ENCODE peak calls at places on chromosomes 1 and 21, in nine cellular contexts. S, Z, K, B, C, P, N, A and T are unnamed samples.
A peak's percentile ranks its signal among the peaks of the same experiment; 100 is the strongest.

GRCh38 chr1:211527006-211527405 is 35.0 kb upstream of the RD3 start:
- DNase-seq in S (no peak), Z (no peak), K (no peak), B (no peak), C (no peak), P (no peak), N (no peak), A (no peak), T (no peak)

GRCh38 chr1:183942933-183943693 is 94.4 kb downstream of the COLGALT2 start:
- DNase-seq in S (peak; percentile 56), Z (peak; percentile 50), K (no peak), B (peak; percentile 93), C (peak; percentile 22), P (no peak), N (no peak), A (no peak), T (no peak)

GRCh38 chr1:209643295-209644020 is 8.8 kb downstream of the LAMB3 start:
- DNase-seq in S (peak; percentile 93), Z (no peak), K (peak; percentile 63), B (peak; percentile 66), C (no peak), P (no peak), N (peak; percentile 67), A (peak; percentile 70), T (peak; percentile 35)

GRCh38 chr1:75342799-75343198 is 208.6 kb downstream of the LHX8 start:
- DNase-seq in S (no peak), Z (no peak), K (no peak), B (no peak), C (peak; percentile 7), P (no peak), N (no peak), A (no peak), T (no peak)

GRCh38 chr1:164671597-164672327 is 112.8 kb downstream of the PBX1 start:
- DNase-seq in S (no peak), Z (no peak), K (no peak), B (peak; percentile 65), C (no peak), P (no peak), N (no peak), A (no peak), T (no peak)

GRCh38 chr1:203650012-203650836 is 23.6 kb downstream of the ATP2B4 start:
- DNase-seq in S (no peak), Z (no peak), K (no peak), B (peak; percentile 62), C (peak; percentile 54), P (peak; percentile 42), N (peak; percentile 63), A (peak; percentile 39), T (no peak)

GRCh38 chr1:181126871-181127587 is 38.5 kb downstream of the IER5 start:
- DNase-seq in S (no peak), Z (peak; percentile 90), K (no peak), B (no peak), C (peak; percentile 92), P (no peak), N (peak; percentile 28), A (no peak), T (no peak)

GRCh38 chr21:39663066-39663465 is 50.3 kb downstream of the B3GALT5 start:
- DNase-seq in S (no peak), Z (no peak), K (no peak), B (no peak), C (no peak), P (no peak), N (no peak), A (no peak), T (no peak)

GRCh38 chr1:42916839-42917495 is 41.7 kb downstream of the SLC2A1 start:
- DNase-seq in S (no peak), Z (no peak), K (no peak), B (no peak), C (no peak), P (no peak), N (no peak), A (no peak), T (no peak)

GRCh38 chr1:235079443-235079967 is 49.1 kb downstream of the TOMM20 start:
- DNase-seq in S (no peak), Z (peak; percentile 86), K (no peak), B (peak; percentile 56), C (peak; percentile 93), P (no peak), N (no peak), A (no peak), T (no peak)

GRCh38 chr1:160675641-160676410 is 29.0 kb upstream of the SLAMF1 start:
- DNase-seq in S (peak; percentile 49), Z (peak; percentile 27), K (peak; percentile 7), B (peak; percentile 60), C (peak; percentile 59), P (peak; percentile 87), N (peak; percentile 81), A (peak; percentile 59), T (peak; percentile 44)

GRCh38 chr1:164524810-164525209 is 34.2 kb upstream of the PBX1 start:
- DNase-seq in S (no peak), Z (no peak), K (no peak), B (no peak), C (no peak), P (no peak), N (no peak), A (no peak), T (no peak)

GRCh38 chr1:201169203-201169602 is 14.9 kb upstream of the TMEM9 start:
- DNase-seq in S (no peak), Z (no peak), K (no peak), B (no peak), C (no peak), P (no peak), N (no peak), A (no peak), T (no peak)

GRCh38 chr1:2909797-2910196 is 108.3 kb upstream of the TTC34 start:
- DNase-seq in S (no peak), Z (no peak), K (no peak), B (no peak), C (no peak), P (no peak), N (no peak), A (no peak), T (no peak)

GRCh38 chr1:18069903-18070302 is 37.7 kb upstream of the IGSF21 start:
- DNase-seq in S (no peak), Z (no peak), K (no peak), B (no peak), C (no peak), P (no peak), N (no peak), A (no peak), T (no peak)

GRCh38 chr1:1040004-1040991 is 20.4 kb downstream of the AGRN start:
- DNase-seq in S (peak; percentile 72), Z (peak; percentile 16), K (no peak), B (peak; percentile 100), C (peak; percentile 87), P (peak; percentile 91), N (peak; percentile 87), A (peak; percentile 77), T (peak; percentile 98)

GRCh38 chr21:45618846-45619485 is 24.6 kb upstream of the PCBP3 start:
- DNase-seq in S (no peak), Z (no peak), K (no peak), B (peak; percentile 51), C (no peak), P (no peak), N (no peak), A (no peak), T (no peak)

GRCh38 chr1:150066838-150067183 is 765 bp upstream of the VPS45 start:
- DNase-seq in S (no peak), Z (no peak), K (no peak), B (no peak), C (peak; percentile 57), P (peak; percentile 62), N (no peak), A (peak; percentile 60), T (no peak)

GRCh38 chr1:151867785-151868403 is 14.4 kb upstream of the THEM5 start:
- DNase-seq in S (peak; percentile 32), Z (no peak), K (no peak), B (peak; percentile 76), C (no peak), P (peak; percentile 11), N (no peak), A (no peak), T (no peak)

GRCh38 chr1:32521165-32521564 is 18.1 kb upstream of the ZBTB8A start:
- DNase-seq in S (no peak), Z (no peak), K (no peak), B (no peak), C (peak; percentile 40), P (no peak), N (no peak), A (no peak), T (no peak)

GRCh38 chr1:52746189-52746588 is 19.9 kb downstream of the ZYG11B start:
- DNase-seq in S (no peak), Z (no peak), K (no peak), B (no peak), C (no peak), P (no peak), N (no peak), A (no peak), T (no peak)

GRCh38 chr1:30747028-30748008 is 10.3 kb downstream of the LAPTM5 start:
- DNase-seq in S (no peak), Z (no peak), K (no peak), B (peak; percentile 59), C (no peak), P (no peak), N (no peak), A (no peak), T (no peak)

GRCh38 chr1:64080947-64081562 is 122.4 kb upstream of the UBE2U start:
- DNase-seq in S (no peak), Z (no peak), K (no peak), B (peak; percentile 36), C (no peak), P (no peak), N (no peak), A (no peak), T (no peak)

GRCh38 chr1:84853743-84854721 is 39.0 kb downstream of the LPAR3 start:
- DNase-seq in S (no peak), Z (no peak), K (no peak), B (peak; percentile 77), C (peak; percentile 43), P (peak; percentile 90), N (no peak), A (no peak), T (no peak)

GRCh38 chr1:53277326-53277725 is 39.0 kb upstream of the MAGOH start:
- DNase-seq in S (no peak), Z (no peak), K (no peak), B (peak; percentile 74), C (no peak), P (no peak), N (no peak), A (no peak), T (no peak)

GRCh38 chr1:41689596-41689995 is 205.1 kb upstream of the EDN2 start:
- DNase-seq in S (peak; percentile 85), Z (no peak), K (peak; percentile 17), B (no peak), C (no peak), P (no peak), N (peak; percentile 34), A (peak; percentile 64), T (peak; percentile 32)

GRCh38 chr1:236524142-236524891 is 535 bp downstream of the LGALS8 start:
- DNase-seq in S (peak; percentile 60), Z (peak; percentile 69), K (peak; percentile 37), B (peak; percentile 90), C (peak; percentile 72), P (peak; percentile 88), N (peak; percentile 79), A (peak; percentile 36), T (peak; percentile 45)

GRCh38 chr1:183195146-183195571 is 9.1 kb downstream of the LAMC2 start:
- DNase-seq in S (no peak), Z (no peak), K (no peak), B (peak; percentile 87), C (peak; percentile 67), P (no peak), N (no peak), A (no peak), T (no peak)

GRCh38 chr1:178323067-178323466 is 173.7 kb downstream of the CLEC20A start:
- DNase-seq in S (no peak), Z (no peak), K (no peak), B (no peak), C (no peak), P (no peak), N (no peak), A (no peak), T (no peak)

GRCh38 chr1:7471836-7472235 is 299.3 kb upstream of the VAMP3 start:
- DNase-seq in S (no peak), Z (no peak), K (no peak), B (peak; percentile 93), C (no peak), P (no peak), N (no peak), A (no peak), T (no peak)

GRCh38 chr1:168112673-168113305 is 23.9 kb downstream of the GPR161 start:
- DNase-seq in S (no peak), Z (peak; percentile 52), K (no peak), B (peak; percentile 87), C (peak; percentile 26), P (peak; percentile 30), N (no peak), A (no peak), T (no peak)